ENCODE peak calls at places on chromosomes 11 and 22, in five cellular contexts. R, M, A, K and Q are unnamed samples.

GRCh38 chr22:48494968-48495750 is 1332.5 kb downstream of the BRD1 start:
- DNase-seq in M (no peak), A (no peak), R (no peak), K (no peak), Q (no peak)

GRCh38 chr11:71372693-71373657 is 75.2 kb downstream of the DHCR7 start:
- DNase-seq in A (peak), R (peak), M (peak), K (peak), Q (no peak)

GRCh38 chr22:43488031-43488892 is 76.4 kb downstream of the MPPED1 start:
- DNase-seq in K (no peak), M (no peak), R (no peak), A (no peak), Q (no peak)

GRCh38 chr11:66454253-66454652 is 12.5 kb upstream of the PELI3 start:
- DNase-seq in R (no peak), M (no peak), K (no peak), A (no peak), Q (no peak)

GRCh38 chr11:1128333-1129142 is 29.2 kb upstream of the MUC5AC start:
- DNase-seq in R (no peak), K (no peak), A (no peak), M (no peak), Q (no peak)

GRCh38 chr11:96132437-96132836 is 208.5 kb upstream of the MTMR2 start:
- DNase-seq in M (no peak), K (peak), R (no peak), A (no peak), Q (no peak)

GRCh38 chr11:12318791-12319733 is 58.3 kb upstream of the PARVA start:
- DNase-seq in A (peak), K (peak), R (peak), M (peak), Q (no peak)

GRCh38 chr11:68471360-68472340 is 11.1 kb downstream of the PPP6R3 start:
- DNase-seq in R (peak), A (peak), K (peak), M (peak), Q (no peak)

GRCh38 chr11:12581923-12582322 is 92.3 kb upstream of the TEAD1 start:
- DNase-seq in K (peak), A (peak), R (peak), M (peak), Q (peak)

GRCh38 chr22:28835630-28836189 is 35.3 kb upstream of the XBP1 start:
- DNase-seq in M (no peak), K (no peak), A (no peak), R (no peak), Q (no peak)

GRCh38 chr22:31750365-31751284 is 693 bp upstream of the PRR14L start:
- DNase-seq in A (no peak), K (no peak), R (no peak), M (no peak), Q (no peak)

GRCh38 chr22:31752096-31752847 is 1.5 kb upstream of the DEPDC5 start:
- DNase-seq in K (no peak), M (no peak), R (no peak), A (no peak), Q (no peak)

GRCh38 chr22:31753634-31754471 is at the start of gene DEPDC5:
- DNase-seq in M (peak), A (peak), R (peak), K (peak), Q (peak)

GRCh38 chr22:31754813-31755212 is 994 bp downstream of the DEPDC5 start:
- DNase-seq in M (no peak), A (no peak), R (no peak), K (no peak), Q (no peak)

DNA sequence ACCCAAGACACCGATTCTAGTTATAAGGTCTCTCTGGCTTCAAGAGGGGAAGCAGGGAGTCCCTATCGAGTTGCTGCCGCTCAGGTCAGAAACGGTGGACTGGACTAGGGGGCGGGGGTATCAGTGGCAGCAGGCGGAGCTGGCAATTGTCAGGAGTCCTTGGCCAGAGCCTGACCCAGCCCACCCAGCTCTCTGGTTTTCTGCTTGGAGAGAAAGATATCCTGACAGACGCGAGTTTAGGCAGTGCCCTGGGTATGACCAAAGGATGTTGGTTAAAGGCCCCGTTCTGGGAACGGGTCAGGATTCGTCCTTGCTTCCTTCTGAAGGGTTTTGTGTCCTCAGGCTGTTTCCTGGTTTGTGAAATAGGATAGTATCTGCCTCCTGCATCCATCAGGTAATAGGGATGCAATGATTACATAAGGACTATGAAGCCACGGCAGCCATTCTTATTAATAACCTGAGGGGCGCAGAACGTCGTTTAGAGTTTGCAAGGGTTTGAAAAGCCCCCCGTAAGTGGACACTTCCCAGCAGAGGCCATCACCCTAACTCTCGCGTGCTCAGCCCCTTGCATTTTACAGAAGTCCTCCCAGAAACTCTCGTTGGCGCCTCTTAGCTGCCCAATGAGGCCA is 700 bp upstream of the DEPDC5 start:
- DNase-seq in A (no peak), K (no peak), R (peak), M (no peak), Q (no peak)
- TF ChIP-seq CTCF in A (no peak), K (no peak), R (no peak), M (no peak), Q (no peak)

DNA sequence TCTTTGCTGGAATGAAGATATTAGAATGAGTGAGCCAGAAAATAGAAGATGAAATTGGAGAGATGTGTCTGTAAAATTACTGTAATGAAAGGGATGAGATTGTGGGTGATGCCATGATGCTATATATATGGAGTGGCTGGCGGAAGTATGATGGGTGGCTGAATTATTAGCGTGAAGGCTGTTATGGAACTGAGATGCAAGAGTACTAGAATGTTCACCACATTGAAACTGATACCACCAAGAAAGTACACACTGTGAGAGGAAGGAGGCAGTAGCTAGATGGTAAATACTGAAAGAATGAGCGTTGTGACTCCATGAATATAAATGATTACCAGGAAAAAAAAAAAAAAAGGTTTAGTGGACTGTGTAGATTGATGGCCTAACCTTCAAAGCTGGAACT is 411.9 kb downstream of the CNTN5 start:
- DNase-seq in K (no peak), A (no peak), R (no peak), M (no peak), Q (no peak)
- H3K4me3 ChIP-seq in K (no peak), A (no peak), R (no peak), M (no peak), Q (no peak)

GRCh38 chr11:125062931-125063428 is at the start of gene SLC37A2:
- DNase-seq in A (no peak), R (peak), M (peak), K (peak), Q (peak)
- TF ChIP-seq CTCF in A (no peak), R (no peak), M (no peak), K (peak), Q (no peak)

GRCh38 chr11:117752721-117753237 is 44.2 kb downstream of the DSCAML1 start:
- DNase-seq in A (no peak), R (no peak), K (no peak), M (no peak), Q (no peak)

GRCh38 chr11:117750357-117750756 is 46.7 kb downstream of the DSCAML1 start:
- DNase-seq in R (no peak), K (no peak), A (no peak), M (no peak), Q (no peak)

GRCh38 chr11:117748771-117749540 is 48.1 kb downstream of the DSCAML1 start:
- DNase-seq in M (no peak), R (no peak), A (no peak), K (no peak), Q (no peak)

GRCh38 chr11:117749541-117749910 is 47.5 kb downstream of the DSCAML1 start:
- DNase-seq in K (no peak), M (no peak), A (no peak), R (no peak), Q (no peak)

GRCh38 chr11:117750916-117751773 is 45.9 kb downstream of the DSCAML1 start:
- DNase-seq in R (no peak), M (no peak), A (no peak), K (no peak), Q (no peak)
- H3K4me3 ChIP-seq in R (no peak), M (no peak), A (no peak), K (no peak), Q (no peak)

GRCh38 chr22:26797910-26798309 is 140.5 kb downstream of the MIAT start:
- DNase-seq in R (no peak), K (no peak), M (no peak), A (no peak), Q (no peak)
- TF ChIP-seq CTCF in R (peak), K (no peak), M (no peak), A (peak), Q (peak)

DNA sequence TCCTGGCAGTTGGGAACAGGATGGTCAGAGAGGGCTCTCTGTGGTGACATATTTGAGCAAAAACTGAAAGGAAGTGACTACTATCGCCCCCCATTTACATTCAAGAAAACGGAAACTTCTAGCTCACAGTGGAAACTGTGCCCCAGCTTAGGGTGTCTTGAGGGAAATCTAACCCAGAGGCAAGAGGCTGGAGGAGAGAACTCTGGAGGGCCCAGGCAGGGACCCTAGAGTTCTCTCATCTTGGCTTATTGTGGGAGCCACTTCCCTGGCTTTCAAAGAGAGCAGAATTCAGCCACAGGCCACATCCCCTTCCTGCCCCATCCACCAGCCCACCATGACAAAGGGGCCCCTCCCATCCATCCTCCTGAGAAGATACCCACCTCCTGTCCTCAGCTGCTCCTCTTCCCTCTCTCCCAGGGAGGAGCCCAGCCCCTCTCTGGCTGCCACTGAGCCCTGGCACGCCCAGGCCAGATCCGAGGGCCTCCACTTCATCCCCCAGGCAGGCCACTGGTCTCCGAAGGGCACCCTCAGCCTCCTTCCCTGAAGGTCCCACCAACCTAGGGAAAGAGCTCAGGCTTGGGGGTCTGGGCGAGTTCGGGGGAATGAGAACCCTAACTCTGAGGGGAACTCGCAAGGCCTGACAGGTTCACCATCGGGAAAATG is 1.6 kb upstream of the TMPRSS13 start:
- DNase-seq in R (no peak), K (no peak), A (no peak), M (no peak), Q (no peak)
- H3K4me3 ChIP-seq in R (no peak), K (no peak), A (no peak), M (no peak), Q (no peak)

GRCh38 chr22:35361001-35361551 is 19.8 kb upstream of the HMOX1 start:
- DNase-seq in R (no peak), A (no peak), K (no peak), M (no peak), Q (no peak)

GRCh38 chr22:35367331-35367886 is 13.5 kb upstream of the HMOX1 start:
- DNase-seq in K (no peak), R (no peak), M (no peak), A (no peak), Q (no peak)

GRCh38 chr22:35359380-35360065 is 21.4 kb upstream of the HMOX1 start:
- DNase-seq in A (no peak), K (no peak), M (no peak), R (no peak), Q (no peak)

GRCh38 chr22:35368386-35368785 is 12.5 kb upstream of the HMOX1 start:
- DNase-seq in M (no peak), A (no peak), R (no peak), K (no peak), Q (no peak)

GRCh38 chr22:35363571-35364086 is 17.3 kb upstream of the HMOX1 start:
- DNase-seq in A (no peak), R (no peak), M (no peak), K (no peak), Q (no peak)
- TF ChIP-seq CTCF in A (no peak), R (no peak), M (no peak), K (no peak), Q (no peak)